ENCODE peak calls at places on chromosomes 2 and 18, in five cellular contexts. V is aorta, O is DND-41, Z is SK-N-SH, F is mesenchymal stem cell. E is an unnamed sample.

GRCh38 chr18:54561864-54562263 is 29.2 kb upstream of the DYNAP start:
- DNase-seq in O (no peak), F (no peak), V (no peak), Z (no peak), E (no peak)

GRCh38 chr2:197077336-197077735 is 150.8 kb upstream of the PGAP1 start:
- DNase-seq in F (no peak), O (no peak), V (no peak), Z (no peak), E (no peak)

GRCh38 chr2:163556511-163556910 is 179.3 kb downstream of the FIGN start:
- DNase-seq in F (no peak), O (no peak), V (no peak), Z (no peak), E (no peak)

GRCh38 chr2:86700705-86701104 is 19.4 kb upstream of the RMND5A start:
- DNase-seq in Z (no peak), O (no peak), V (no peak), F (no peak), E (no peak)

GRCh38 chr2:48781366-48781765 is 25.8 kb upstream of the LHCGR start:
- DNase-seq in V (no peak), O (no peak), Z (no peak), F (no peak), E (no peak)

GRCh38 chr2:43055985-43056384 is 170.4 kb downstream of the ZFP36L2 start:
- DNase-seq in F (no peak), V (no peak), Z (no peak), O (no peak), E (no peak)

GRCh38 chr2:12856934-12857660 is 140.4 kb downstream of the TRIB2 start:
- DNase-seq in O (peak; percentile 74), Z (no peak), F (peak; percentile 45), V (no peak), E (no peak)

GRCh38 chr2:45734336-45734735 is 82.9 kb downstream of the PRKCE start:
- DNase-seq in Z (no peak), V (no peak), O (no peak), F (no peak), E (no peak)

GRCh38 chr18:45688113-45688512 is 35.9 kb upstream of the SLC14A1 start:
- DNase-seq in O (peak; percentile 37), F (no peak), V (no peak), Z (no peak), E (no peak)

GRCh38 chr2:190486037-190486623 is 48.4 kb downstream of the NEMP2 start:
- DNase-seq in F (no peak), O (no peak), Z (no peak), V (no peak), E (no peak)

GRCh38 chr18:59623456-59624383 is 73.5 kb downstream of the CCBE1 start:
- DNase-seq in Z (no peak), O (no peak), F (peak; percentile 6), V (no peak), E (no peak)

GRCh38 chr2:68223419-68223818 is 28.9 kb downstream of the PPP3R1 start:
- DNase-seq in F (no peak), Z (no peak), O (no peak), V (no peak), E (no peak)

GRCh38 chr18:59662008-59662701 is 35.1 kb downstream of the CCBE1 start:
- DNase-seq in O (no peak), F (peak; percentile 36), Z (no peak), V (no peak), E (no peak)

GRCh38 chr2:63408530-63408929 is 179.7 kb downstream of the WDPCP start:
- DNase-seq in F (no peak), O (no peak), V (no peak), Z (no peak), E (no peak)

GRCh38 chr18:2805970-2806943 is 40.5 kb upstream of the EMILIN2 start:
- DNase-seq in V (no peak), Z (no peak), F (peak; percentile 61), O (no peak), E (no peak)

DNA sequence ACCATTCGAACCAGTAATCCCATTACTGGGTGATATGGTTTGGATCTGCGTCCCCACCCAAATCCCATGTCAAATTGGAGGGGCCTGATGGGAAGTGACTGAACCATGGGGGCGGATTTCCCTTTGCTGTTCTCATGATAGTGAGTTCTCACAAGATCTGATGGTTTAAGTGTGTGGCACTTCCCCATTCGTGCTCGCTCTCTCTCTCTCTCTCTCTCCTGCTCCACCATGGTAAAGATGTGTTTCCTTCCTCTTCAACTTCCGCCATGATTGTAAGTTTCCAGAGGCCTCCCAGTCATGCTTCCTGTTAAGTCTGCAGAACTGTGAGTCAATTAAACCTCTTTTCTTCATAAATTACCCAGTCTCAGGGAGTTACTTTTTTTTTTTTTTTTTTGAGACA is 62.6 kb downstream of the NBAS start:
- DNase-seq in F (no peak), O (no peak), V (no peak), Z (no peak), E (no peak)
- H3K36me3 ChIP-seq in F (peaks cover 4% of the 10 kb centered on the region), O (peaks cover 23% of the 10 kb centered on the region), V (no peaks in the 10 kb centered on the region), Z (peaks cover 10% of the 10 kb centered on the region), E (peaks cover 19% of the 10 kb centered on the region)

GRCh38 chr2:172100080-172101007 is 2.4 kb downstream of the DLX2 start:
- DNase-seq in Z (peak; percentile 59), V (no peak), F (no peak), O (no peak), E (no peak)
- H3K4me3 ChIP-seq in Z (no peak overlapping the region), V (no peak overlapping the region), F (peak overlapping the region; percentile 14), O (no peak overlapping the region), E (no peak overlapping the region)

GRCh38 chr2:113894156-113894743 is 4.4 kb downstream of the ACTR3 start:
- DNase-seq in V (no peak), F (peak; percentile 81), O (no peak), Z (no peak), E (no peak)
- H3K36me3 ChIP-seq in V (no peaks in the 10 kb centered on the region), F (no peaks in the 10 kb centered on the region), O (peaks cover 28% of the 10 kb centered on the region), Z (peaks cover 2% of the 10 kb centered on the region), E (no peaks in the 10 kb centered on the region)

GRCh38 chr2:70132244-70133126 is 45.2 kb downstream of the PCBP1 start:
- DNase-seq in O (peak; percentile 69), Z (peak; percentile 44), V (no peak), F (peak; percentile 78), E (peak; percentile 48)

GRCh38 chr2:70127920-70128444 is 40.7 kb downstream of the PCBP1 start:
- DNase-seq in V (no peak), F (no peak), O (no peak), Z (no peak), E (no peak)

GRCh38 chr2:70133127-70133452 is 45.8 kb downstream of the PCBP1 start:
- DNase-seq in V (no peak), F (no peak), Z (no peak), O (no peak), E (no peak)

DNA sequence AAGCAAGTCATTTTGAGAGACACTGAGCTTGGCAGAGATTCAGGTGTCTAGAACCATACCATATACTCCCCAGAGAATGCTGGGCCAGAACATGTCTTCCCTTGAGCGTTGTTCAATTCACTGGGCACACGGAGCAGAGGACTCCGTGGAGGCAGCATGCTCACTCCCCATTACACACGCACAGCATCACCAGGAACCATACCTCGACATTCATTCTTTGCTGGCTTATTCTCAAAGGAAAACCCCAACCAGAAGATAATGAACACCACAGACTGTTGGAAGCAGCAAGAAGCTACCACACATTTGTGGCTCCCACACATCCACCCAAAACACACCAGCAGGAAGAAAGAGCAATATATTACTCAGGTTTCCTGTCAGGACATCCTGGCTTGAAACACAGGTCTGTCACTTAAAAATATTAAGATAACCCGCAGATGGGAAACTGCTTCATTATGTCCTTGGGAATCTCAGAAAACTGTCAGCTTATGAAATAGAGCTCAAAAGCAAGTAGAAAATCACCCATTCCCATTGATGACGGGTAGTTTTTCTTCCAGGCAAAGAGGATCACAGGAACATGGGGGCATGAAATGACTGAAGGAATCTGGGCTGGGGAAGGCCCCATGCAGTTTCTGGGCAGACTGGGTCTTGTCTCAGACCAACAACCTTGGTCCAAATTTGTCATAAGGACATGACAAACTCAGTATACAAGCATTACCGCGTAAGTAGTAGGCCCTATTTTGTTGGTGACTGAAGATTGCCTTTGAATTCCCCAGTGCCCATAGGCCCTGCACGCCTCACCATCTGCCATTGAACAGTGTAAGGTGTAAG is 46.5 kb downstream of the PCBP1 start:
- DNase-seq in O (peak; percentile 56), F (no peak), Z (no peak), V (no peak), E (peak; percentile 9)
- H3K4me3 ChIP-seq in O (peak overlapping the region; percentile 60), F (no peak overlapping the region), Z (no peak overlapping the region), V (no peak overlapping the region), E (no peak overlapping the region)

GRCh38 chr2:206774871-206775270 is 9.5 kb downstream of the FASTKD2 start:
- DNase-seq in V (no peak), O (no peak), F (no peak), Z (no peak), E (no peak)

GRCh38 chr2:206780671-206781070 is 15.3 kb downstream of the FASTKD2 start:
- DNase-seq in F (no peak), O (no peak), V (no peak), Z (no peak), E (no peak)

GRCh38 chr2:206776432-206776831 is 11.0 kb downstream of the FASTKD2 start:
- DNase-seq in F (no peak), O (no peak), Z (no peak), V (no peak), E (no peak)
- H3K36me3 ChIP-seq in F (peaks cover 2% of the 10 kb centered on the region), O (peaks cover 90% of the 10 kb centered on the region), Z (peaks cover 79% of the 10 kb centered on the region), V (peaks cover 2% of the 10 kb centered on the region), E (peaks cover 82% of the 10 kb centered on the region)

GRCh38 chr2:183035298-183035953 is 2.8 kb downstream of the NCKAP1 start:
- DNase-seq in F (peak; percentile 61), V (no peak), O (no peak), Z (no peak), E (no peak)
- H3K4me3 ChIP-seq in F (no peak overlapping the region), V (peak overlapping the region; percentile 40), O (no peak overlapping the region), Z (peak overlapping the region; percentile 71), E (peak overlapping the region; percentile 71)

GRCh38 chr18:23565916-23566547 is 20.3 kb downstream of the NPC1 start:
- DNase-seq in Z (no peak), F (no peak), O (no peak), V (no peak), E (no peak)

GRCh38 chr18:23570912-23571504 is 15.3 kb downstream of the NPC1 start:
- DNase-seq in Z (no peak), F (no peak), O (no peak), V (no peak), E (no peak)

GRCh38 chr18:23568265-23568664 is 18.0 kb downstream of the NPC1 start:
- DNase-seq in O (no peak), F (no peak), V (no peak), Z (no peak), E (no peak)

GRCh38 chr18:23569299-23570063 is 16.8 kb downstream of the NPC1 start:
- DNase-seq in Z (no peak), V (no peak), F (no peak), O (no peak), E (no peak)

DNA sequence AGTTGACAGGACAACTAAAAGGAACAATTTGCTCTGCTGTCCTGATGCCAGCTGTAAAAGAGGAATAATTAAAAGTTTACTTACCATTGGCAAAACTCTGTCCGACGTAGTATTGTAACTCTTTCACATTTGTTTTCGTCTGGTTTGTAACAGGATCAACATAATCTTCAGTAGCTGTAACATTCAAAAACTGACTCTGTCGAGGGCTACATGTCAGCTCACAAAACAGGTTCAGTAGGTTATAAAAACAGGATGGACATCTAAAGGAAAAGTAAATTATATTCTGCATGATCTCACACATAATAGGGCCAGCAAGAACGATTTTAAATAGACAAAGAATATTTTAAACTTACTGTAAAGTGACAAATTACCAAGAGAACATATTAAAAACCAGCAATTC is 17.6 kb downstream of the NPC1 start:
- DNase-seq in V (no peak), Z (no peak), F (no peak), O (no peak), E (no peak)
- H3K36me3 ChIP-seq in V (peaks cover 7% of the 10 kb centered on the region), Z (peaks cover 22% of the 10 kb centered on the region), F (peaks cover 14% of the 10 kb centered on the region), O (peaks cover 78% of the 10 kb centered on the region), E (peaks cover 96% of the 10 kb centered on the region)

GRCh38 chr2:157837851-157838441 is 38.2 kb downstream of the ACVR1 start:
- DNase-seq in V (no peak), Z (peak; percentile 64), F (peak; percentile 76), O (no peak), E (no peak)
- H3K4me3 ChIP-seq in V (no peak overlapping the region), Z (peak overlapping the region; percentile 57), F (no peak overlapping the region), O (no peak overlapping the region), E (peak overlapping the region; percentile 42)

E was measured in lower lobe of right lung.